ENCODE peak calls at places on chromosome 10, in four cellular contexts. U, K, C and Y are unnamed samples.

GRCh38 chr10:13943735-13944398 is 357.1 kb downstream of the PRPF18 start:
- DNase-seq in C (no peak), U (no peak), K (no peak), Y (no peak)

GRCh38 chr10:8316284-8316683 is 261.8 kb downstream of the GATA3 start:
- DNase-seq in U (no peak), K (no peak), C (no peak), Y (no peak)

GRCh38 chr10:124086787-124087671 is 6.4 kb downstream of the CHST15 start:
- DNase-seq in C (no peak), U (no peak), K (no peak), Y (no peak)

GRCh38 chr10:114172776-114173555 is 1.0 kb downstream of the CCDC186 start:
- DNase-seq in U (no peak), C (no peak), K (no peak), Y (peak)

GRCh38 chr10:29955308-29955935 is 104.0 kb downstream of the JCAD start:
- DNase-seq in C (no peak), U (no peak), K (no peak), Y (no peak)

GRCh38 chr10:78549536-78549935 is 515.9 kb downstream of the RPS24 start:
- DNase-seq in U (no peak), K (no peak), C (no peak), Y (no peak)

GRCh38 chr10:51501396-51501795 is 198.0 kb downstream of the CSTF2T start:
- DNase-seq in C (no peak), U (no peak), K (no peak), Y (no peak)

GRCh38 chr10:72022228-72022627 is 58.0 kb downstream of the CHST3 start:
- DNase-seq in K (no peak), U (no peak), C (no peak), Y (no peak)

GRCh38 chr10:21495002-21495685 is 30.3 kb downstream of the SKIDA1 start:
- DNase-seq in U (no peak), C (no peak), K (peak), Y (peak)

GRCh38 chr10:121610798-121611325 is 12.6 kb upstream of the FGFR2 start:
- DNase-seq in C (no peak), U (no peak), K (no peak), Y (no peak)

GRCh38 chr10:31034041-31034918 is 2.6 kb upstream of the ZNF438 start:
- DNase-seq in C (no peak), U (no peak), K (no peak), Y (peak)

GRCh38 chr10:8044331-8044907 is 10.1 kb upstream of the GATA3 start:
- DNase-seq in K (no peak), U (no peak), C (no peak), Y (peak)

GRCh38 chr10:33334839-33335549 is 527 bp upstream of the NRP1 start:
- DNase-seq in K (peak), C (no peak), U (no peak), Y (peak)

GRCh38 chr10:66625709-66626590 is 299.9 kb upstream of the LRRTM3 start:
- DNase-seq in C (no peak), K (no peak), U (no peak), Y (no peak)

GRCh38 chr10:75638752-75639151 is 207.3 kb downstream of the LRMDA start:
- DNase-seq in K (no peak), U (no peak), C (no peak), Y (no peak)

GRCh38 chr10:22784668-22785067 is 70.3 kb upstream of the PIP4K2A start:
- DNase-seq in C (no peak), K (no peak), U (no peak), Y (no peak)

GRCh38 chr10:69004821-69005220 is 16.2 kb downstream of the KIFBP start:
- DNase-seq in C (peak), K (peak), U (no peak), Y (peak)

GRCh38 chr10:30619966-30620365 is 9.6 kb downstream of the LYZL2 start:
- DNase-seq in C (no peak), K (no peak), U (no peak), Y (no peak)

GRCh38 chr10:19620867-19621266 is 195.4 kb upstream of the PLXDC2 start:
- DNase-seq in K (no peak), C (no peak), U (no peak), Y (no peak)

GRCh38 chr10:126398924-126399323 is 10.6 kb upstream of the ADAM12 start:
- DNase-seq in K (no peak), C (no peak), U (no peak), Y (no peak)

GRCh38 chr10:83542774-83543291 is 596.5 kb upstream of the GHITM start:
- DNase-seq in U (peak), K (no peak), C (no peak), Y (no peak)

DNA sequence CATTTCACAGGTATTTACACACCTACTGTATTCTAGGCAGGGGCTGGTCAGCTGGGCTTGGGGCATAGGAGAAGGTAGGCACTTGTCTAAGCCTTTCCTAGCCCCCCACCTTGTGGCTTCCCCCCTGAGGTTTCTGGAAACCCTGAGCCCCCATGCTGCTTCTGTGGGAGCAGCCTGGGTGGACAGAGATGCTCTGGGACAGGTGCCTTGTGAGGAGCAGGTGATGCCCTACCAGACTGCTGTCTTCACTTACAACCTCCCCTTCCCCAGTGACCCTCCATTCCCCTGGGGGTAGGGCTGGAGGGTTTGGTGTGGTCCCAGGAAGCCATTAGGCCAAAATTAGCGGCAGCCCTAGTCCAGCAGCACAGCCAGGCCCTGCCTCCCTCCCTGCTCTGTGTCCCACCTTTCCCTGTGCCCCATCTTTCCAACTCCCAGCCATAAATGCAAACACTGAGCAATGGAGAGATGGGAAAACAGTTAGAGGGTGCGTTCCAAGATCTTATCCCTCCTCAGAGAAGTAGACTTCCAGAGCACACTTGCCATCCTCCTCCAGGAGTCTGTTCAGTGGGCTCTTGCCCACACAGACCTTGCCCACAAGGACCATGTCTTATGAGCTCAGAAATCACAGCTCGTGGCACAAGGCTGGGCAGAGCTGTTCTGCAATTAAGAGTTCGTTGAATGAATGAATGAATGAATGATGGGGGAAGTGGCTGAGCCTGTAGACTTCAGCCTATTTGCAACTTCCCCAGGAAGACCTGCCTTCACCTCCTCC is 1.4 kb upstream of the FGF8 start:
- DNase-seq in U (no peak), K (no peak), C (no peak), Y (no peak)
- TF ChIP-seq EZH2 in U (no peak), K (no peak), C (no peak), Y (no peak)

DNA sequence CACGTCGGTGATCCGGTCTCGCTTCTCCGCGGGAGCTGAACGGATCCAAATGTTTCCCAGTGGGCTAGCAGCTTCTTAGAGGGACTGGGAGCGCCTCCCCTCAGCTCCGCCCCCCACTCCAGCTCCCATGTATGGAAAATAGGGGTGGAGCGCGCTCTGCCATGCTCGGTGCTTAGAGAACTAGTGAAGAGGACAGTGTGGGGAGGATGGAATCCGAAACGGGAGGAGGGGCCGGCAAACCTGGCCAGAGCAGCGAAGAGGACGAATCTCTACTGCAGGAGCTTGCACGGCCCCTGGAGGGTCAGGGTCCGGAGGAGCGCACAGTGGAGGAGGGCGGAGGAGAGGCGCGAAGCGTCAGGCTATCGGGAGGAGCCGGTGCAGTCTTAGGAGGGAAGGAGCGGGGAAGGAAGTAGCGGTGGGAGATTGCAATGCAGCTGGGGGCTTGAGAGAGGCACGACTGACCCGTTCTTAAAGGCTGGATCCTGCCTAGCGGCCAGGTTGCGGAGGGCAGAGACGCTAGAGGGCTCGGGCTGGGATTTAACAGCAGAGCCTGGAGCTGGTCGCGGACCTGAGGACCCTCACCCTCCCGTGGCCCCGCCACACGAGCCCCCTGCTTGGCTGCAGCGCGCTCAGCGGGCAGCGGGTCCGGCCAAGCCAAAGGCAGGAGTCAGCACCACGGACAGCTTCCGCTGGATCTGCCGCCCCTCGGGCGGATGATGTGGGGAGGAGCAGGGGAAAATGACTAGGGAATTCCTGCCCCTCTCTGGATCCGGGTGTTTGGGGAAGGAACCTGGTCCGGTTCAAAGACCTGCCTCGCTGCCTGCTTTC is at the start of gene PRLHR:
- DNase-seq in U (no peak), K (no peak), C (peak), Y (no peak)
- TF ChIP-seq MYC in U (no peak), K (no peak), C (no peak), Y (no peak)

DNA sequence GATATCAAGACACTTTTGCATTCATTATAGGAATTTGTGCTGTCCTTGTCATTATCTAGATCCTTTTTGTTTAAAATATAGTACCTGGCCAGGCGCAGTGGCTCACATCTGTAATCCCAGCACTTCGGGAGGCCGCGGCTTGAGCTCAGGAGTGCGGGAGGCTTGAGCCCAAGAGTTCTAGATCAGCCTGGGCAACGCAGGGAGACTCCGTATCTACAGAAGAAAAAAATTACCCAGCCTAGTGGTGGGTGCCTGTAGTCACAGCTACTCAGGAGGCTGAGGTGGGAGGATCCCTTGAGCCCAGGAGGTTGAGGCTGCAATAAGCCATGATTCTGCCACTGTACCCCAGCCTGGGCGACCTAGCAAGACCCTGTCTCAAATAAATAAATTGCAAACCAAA is 621 bp upstream of the MORN4 start:
- DNase-seq in C (peak), U (no peak), K (peak), Y (no peak)
- TF ChIP-seq POLR2AphosphoS5 in C (no peak), U (no peak), K (no peak), Y (no peak)

DNA sequence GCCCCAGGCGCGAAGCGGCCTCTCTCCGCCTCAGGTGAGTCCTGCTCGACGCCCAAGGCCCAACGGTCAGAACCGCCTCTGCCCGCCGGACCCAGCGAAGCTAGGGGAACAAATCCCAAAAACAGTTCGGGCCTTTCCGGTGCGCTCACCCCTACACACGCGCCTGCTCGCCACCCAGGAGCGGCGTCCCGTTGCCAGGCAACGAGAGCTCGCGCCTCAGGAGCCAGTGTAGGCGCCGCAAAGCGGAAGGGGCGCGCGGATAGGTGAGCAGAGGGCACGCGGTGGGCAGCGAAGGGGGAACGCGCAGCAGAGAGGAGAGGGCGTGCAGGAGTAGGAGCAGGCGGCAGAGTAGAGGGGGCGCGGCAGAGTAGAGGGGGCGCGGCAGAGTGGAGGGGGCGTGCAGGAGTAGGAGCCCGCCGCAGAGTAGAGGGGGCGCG is at the start of the genes DYDC1 and DYDC2:
- DNase-seq in U (no peak), K (no peak), C (peak), Y (no peak)
- TF ChIP-seq EZH2 in U (no peak), K (no peak), C (no peak), Y (peak)

DNA sequence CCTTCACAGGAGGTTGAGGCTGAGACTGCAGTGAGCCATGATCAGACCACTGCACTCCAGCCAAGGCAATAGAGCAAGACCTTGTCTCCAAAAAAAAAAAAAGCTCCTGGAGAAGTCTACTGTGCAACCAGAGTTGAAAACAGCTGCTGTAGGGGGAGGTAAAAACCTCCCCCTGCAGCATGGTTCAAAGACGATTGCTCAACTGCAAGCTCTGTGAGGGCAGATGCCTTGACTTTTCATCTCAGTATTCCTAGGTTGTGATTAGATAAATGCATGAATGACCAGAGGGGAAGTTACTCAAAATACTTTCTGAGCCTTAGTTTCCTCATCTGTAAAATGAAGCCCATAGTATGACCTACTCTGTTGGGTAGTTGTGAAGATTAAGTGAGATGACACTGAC is 25.0 kb upstream of the PPA1 start:
- DNase-seq in U (no peak), C (no peak), K (no peak), Y (no peak)
- TF ChIP-seq MYC in U (no peak), C (no peak), K (no peak), Y (no peak)

DNA sequence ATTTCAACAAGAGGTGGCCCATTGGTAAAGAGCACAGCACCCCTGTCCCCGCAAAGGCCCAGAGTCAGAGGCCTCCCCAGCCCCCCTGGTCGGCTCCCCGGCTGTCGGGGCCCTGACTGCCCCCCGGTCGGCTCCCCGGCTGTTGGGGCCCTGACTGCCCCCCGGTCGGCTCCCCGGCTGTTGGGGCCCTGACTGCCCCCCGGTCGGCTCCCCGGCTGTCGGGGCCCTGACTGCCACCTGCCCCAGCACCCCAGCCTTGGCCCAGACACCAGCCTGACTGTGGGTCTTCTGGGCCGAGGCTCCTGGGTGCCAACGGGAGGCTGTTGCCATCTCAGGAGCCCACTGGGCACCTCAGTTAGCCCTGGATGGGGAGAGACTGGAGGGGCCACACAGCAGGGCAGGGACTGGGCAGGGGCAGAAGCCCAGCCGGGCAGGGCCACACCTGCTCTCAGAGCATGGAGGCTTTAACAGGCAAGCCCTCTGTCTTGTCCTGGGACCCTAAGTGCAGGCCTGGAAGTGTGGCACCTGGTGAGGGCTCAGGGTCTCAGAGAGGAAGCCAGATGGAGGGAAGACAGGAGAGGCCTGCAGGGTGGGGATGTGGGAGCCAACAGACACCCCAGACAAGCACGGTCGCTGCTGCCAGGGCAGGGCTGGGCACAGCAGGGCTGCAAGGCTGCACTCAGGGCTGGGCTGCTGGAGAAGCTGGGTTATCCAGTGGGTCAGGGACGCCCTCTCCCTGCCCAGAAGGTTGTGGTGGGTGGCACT is 56.5 kb downstream of the JAKMIP3 start:
- DNase-seq in C (no peak), K (no peak), U (no peak), Y (no peak)
- TF ChIP-seq POLR2AphosphoS5 in C (no peak), K (no peak), U (no peak), Y (no peak)

GRCh38 chr10:128895473-128895872 is 571.6 kb upstream of the MGMT start:
- DNase-seq in C (no peak), K (no peak), U (no peak), Y (no peak)
- TF ChIP-seq EZH2 in C (no peak), K (no peak), U (no peak), Y (no peak)

GRCh38 chr10:104256335-104257080 is 1.8 kb downstream of the GSTO1 start:
- DNase-seq in K (peak), U (no peak), C (no peak), Y (peak)
- TF ChIP-seq MYC in K (no peak), U (no peak), C (no peak), Y (no peak)